ENCODE peak calls at places on chromosome 2, in five cellular contexts. Q is brain microvascular endothelial cell, C is sciatic nerve, N is A549, J is SW 1271. B is an unnamed sample.

GRCh38 chr2:107729456-107729855 is 97.2 kb upstream of the RGPD4 start:
- DNase-seq in J (no peak), Q (no peak), C (no peak), N (no peak), B (no peak)

GRCh38 chr2:74947703-74948102 is 10.7 kb upstream of the POLE4 start:
- DNase-seq in C (no peak), Q (no peak), N (no peak), J (no peak), B (no peak)

GRCh38 chr2:143934170-143934912 is 585.6 kb downstream of the ZEB2 start:
- DNase-seq in Q (no peak), J (no peak), N (no peak), C (no peak), B (no peak)

GRCh38 chr2:1341409-1342120 is 71.7 kb upstream of the TPO start:
- DNase-seq in Q (no peak), J (no peak), N (no peak), C (no peak), B (no peak)

GRCh38 chr2:147632193-147632592 is 212.6 kb upstream of the ACVR2A start:
- DNase-seq in N (no peak), Q (no peak), J (no peak), C (no peak), B (no peak)

GRCh38 chr2:171688129-171688465 is 828 bp downstream of the DYNC1I2 start:
- DNase-seq in C (no peak), Q (no peak), J (no peak), N (no peak), B (no peak)

GRCh38 chr2:230600881-230601280 is 111.8 kb upstream of the CAB39 start:
- DNase-seq in C (no peak), J (no peak), Q (no peak), N (no peak), B (no peak)

GRCh38 chr2:235560345-235560744 is 66.5 kb downstream of the AGAP1 start:
- DNase-seq in N (no peak), Q (no peak), C (no peak), J (no peak), B (no peak)

GRCh38 chr2:212814941-212815340 is 276.3 kb upstream of the ERBB4 start:
- DNase-seq in Q (no peak), C (no peak), N (no peak), J (no peak), B (no peak)

GRCh38 chr2:108918941-108919341 is 70.1 kb downstream of the EDAR start:
- DNase-seq in Q (no peak), C (no peak), J (no peak), N (no peak), B (no peak)

GRCh38 chr2:218091743-218092142 is 22.7 kb downstream of the RUFY4 start:
- DNase-seq in N (no peak), J (no peak), C (no peak), Q (no peak), B (no peak)

B was measured in lung.